ENCODE peak calls at places on chromosomes 6 and 20, in four cellular contexts. F, J, I and Y are unnamed samples.
A peak's percentile ranks its signal among the peaks of the same experiment; 100 is the strongest.

GRCh38 chr6:97401533-97401932 is 118.5 kb upstream of the MMS22L start:
- DNase-seq in F (peak; percentile 55), J (peak; percentile 18), I (no peak), Y (peak; percentile 14)

GRCh38 chr6:39137235-39137634 is 22.2 kb upstream of the SAYSD1 start:
- DNase-seq in F (no peak), J (no peak), I (no peak), Y (no peak)

GRCh38 chr6:7894272-7895124 is 16.1 kb downstream of the TXNDC5 start:
- DNase-seq in F (no peak), J (no peak), I (no peak), Y (no peak)

GRCh38 chr6:34771727-34772126 is 14.4 kb downstream of the SNRPC start:
- DNase-seq in F (peak; percentile 76), J (peak; percentile 65), I (no peak), Y (no peak)

GRCh38 chr20:57872816-57873409 is 163.1 kb upstream of the PMEPA1 start:
- DNase-seq in F (no peak), J (no peak), I (no peak), Y (no peak)

GRCh38 chr6:84788689-84789088 is 24.3 kb upstream of the TBX18 start:
- DNase-seq in F (no peak), J (no peak), I (no peak), Y (no peak)

GRCh38 chr20:1457992-1458391 is 8.7 kb downstream of the NSFL1C start:
- DNase-seq in F (no peak), J (no peak), I (no peak), Y (no peak)

GRCh38 chr6:159108438-159108985 is 60.7 kb upstream of the FNDC1 start:
- DNase-seq in F (no peak), J (no peak), I (no peak), Y (no peak)

GRCh38 chr6:129240492-129240853 is 357.5 kb downstream of the LAMA2 start:
- DNase-seq in F (no peak), J (no peak), I (no peak), Y (no peak)

GRCh38 chr20:35339007-35339406 is 46.8 kb upstream of the FAM83C start:
- DNase-seq in F (peak; percentile 92), J (peak; percentile 93), I (no peak), Y (no peak)

GRCh38 chr20:42714298-42715141 is 475.2 kb downstream of the PTPRT start:
- DNase-seq in F (no peak), J (no peak), I (peak; percentile 72), Y (peak; percentile 24)

GRCh38 chr6:169962604-169963469 is 211.4 kb downstream of the ERMARD start:
- DNase-seq in F (no peak), J (no peak), I (no peak), Y (no peak)

GRCh38 chr6:113859349-113860164 is 2.4 kb downstream of the MARCKS start:
- DNase-seq in F (peak; percentile 32), J (no peak), I (peak; percentile 18), Y (no peak)